ENCODE peak calls at places on chromosomes 4 and X, in seven cellular contexts. V is brain microvascular endothelial cell, Z is sigmoid colon, M is mammary epithelial cell, I is dorsolateral prefrontal cortex, G is BJ, N is fibroblast of lung. J is an unnamed sample. For H3K27me3, the result is how much of the 10 kb centered on the place peaks cover.

GRCh38 chr4:174423257-174423944 is 98.9 kb downstream of the HPGD start:
- DNase-seq in G (no peak), M (peak), Z (no peak), N (peak), V (peak), I (no peak), J (peak)

GRCh38 chr4:189124149-189124758 is 816.4 kb upstream of the FRG1 start:
- DNase-seq in Z (no peak), G (no peak), N (peak), M (peak), I (peak), V (peak), J (no peak)

GRCh38 chr4:336099-336892 is 1.3 kb upstream of the ZNF141 start:
- DNase-seq in Z (peak), M (no peak), V (no peak), N (no peak), I (no peak), G (no peak), J (peak)

GRCh38 chrX:47610506-47610905 is 9.2 kb downstream of the SYN1 start:
- DNase-seq in V (no peak), I (no peak), N (no peak), Z (no peak), G (no peak), M (no peak), J (no peak)

GRCh38 chrX:40867352-40867751 is 132.0 kb upstream of the MED14 start:
- DNase-seq in I (no peak), N (peak), M (peak), Z (no peak), V (no peak), G (no peak), J (no peak)

GRCh38 chr4:184234155-184234554 is 16.5 kb upstream of the ENPP6 start:
- DNase-seq in M (no peak), Z (no peak), I (no peak), V (no peak), G (no peak), N (no peak), J (no peak)

GRCh38 chrX:41332408-41332987 is 1.5 kb upstream of the DDX3X start:
- DNase-seq in G (no peak), N (peak), V (peak), Z (peak), M (no peak), I (no peak), J (no peak)

GRCh38 chrX:154734101-154734781 is 16.6 kb downstream of the GAB3 start:
- DNase-seq in V (peak), G (no peak), Z (no peak), M (peak), N (peak), I (no peak), J (no peak)

GRCh38 chr4:54152846-54153600 is 53.1 kb downstream of the GSX2 start:
- DNase-seq in Z (no peak), M (peak), G (peak), N (peak), I (no peak), V (peak), J (no peak)

GRCh38 chr4:74127745-74128144 is 28.8 kb upstream of the CXCL2 start:
- DNase-seq in Z (no peak), G (no peak), M (no peak), I (no peak), V (no peak), N (peak), J (no peak)

GRCh38 chrX:23821847-23822246 is 38.9 kb downstream of the SAT1 start:
- DNase-seq in Z (no peak), M (no peak), G (no peak), I (no peak), V (no peak), N (no peak), J (no peak)

GRCh38 chrX:63506320-63506719 is 155.2 kb upstream of the SPIN4 start:
- DNase-seq in V (no peak), I (no peak), Z (no peak), M (peak), N (peak), G (no peak), J (no peak)

GRCh38 chrX:37701588-37701987 is 16.0 kb downstream of the XK start:
- DNase-seq in I (no peak), M (no peak), V (no peak), N (no peak), Z (no peak), G (no peak), J (no peak)

GRCh38 chrX:153783378-153784013 is 2.7 kb downstream of the SRPK3 start:
- DNase-seq in N (no peak), Z (no peak), I (no peak), V (no peak), M (no peak), G (no peak), J (no peak)

GRCh38 chrX:20414781-20415445 is 148.2 kb upstream of the RPS6KA3 start:
- DNase-seq in V (no peak), I (no peak), G (no peak), M (no peak), Z (no peak), N (peak), J (no peak)

GRCh38 chrX:4240541-4241194 is 527.2 kb upstream of the PRKX start:
- DNase-seq in I (no peak), M (no peak), N (no peak), Z (no peak), V (no peak), G (no peak), J (no peak)

GRCh38 chrX:121308276-121308805 is 260.9 kb downstream of the GLUD2 start:
- DNase-seq in V (peak), Z (no peak), N (peak), M (peak), I (peak), G (peak), J (peak)

GRCh38 chr4:145301386-145302080 is 121.1 kb upstream of the OTUD4 start:
- DNase-seq in M (peak), Z (no peak), V (no peak), G (no peak), I (no peak), N (peak), J (no peak)

GRCh38 chrX:63784902-63785692 is at the start of gene ARHGEF9:
- DNase-seq in N (peak), Z (peak), M (no peak), I (peak), V (no peak), G (no peak), J (peak)

GRCh38 chrX:129649268-129650182 is 5.2 kb downstream of the APLN start:
- DNase-seq in Z (no peak), I (no peak), N (peak), V (peak), M (no peak), G (no peak), J (no peak)

GRCh38 chr4:53783208-53783859 is 192.0 kb upstream of the LNX1 start:
- DNase-seq in V (no peak), N (no peak), Z (no peak), G (no peak), M (no peak), I (no peak), J (no peak)

GRCh38 chr4:170109586-170110289 is 20.0 kb upstream of the AADAT start:
- DNase-seq in Z (no peak), I (no peak), N (peak), G (peak), V (no peak), M (peak), J (no peak)

GRCh38 chr4:100311181-100311580 is 120.9 kb upstream of the DDIT4L start:
- DNase-seq in M (peak), N (no peak), I (no peak), Z (no peak), G (no peak), V (no peak), J (no peak)

GRCh38 chrX:130497531-130497930 is 95.7 kb downstream of the RBMX2 start:
- DNase-seq in Z (no peak), I (peak), G (no peak), V (no peak), M (no peak), N (no peak), J (no peak)

GRCh38 chr4:53592686-53593641 is 1.7 kb upstream of the LNX1 start:
- DNase-seq in V (no peak), N (peak), M (peak), G (no peak), I (no peak), Z (no peak), J (no peak)

GRCh38 chrX:53262918-53263394 is 18.4 kb downstream of the IQSEC2 start:
- DNase-seq in I (no peak), M (peak), G (no peak), Z (no peak), V (peak), N (peak), J (no peak)

GRCh38 chr4:111793686-111794085 is 351.6 kb upstream of the FAM241A start:
- DNase-seq in Z (no peak), I (no peak), M (no peak), N (no peak), G (no peak), V (no peak), J (no peak)

GRCh38 chrX:110561036-110561435 is 202.4 kb downstream of the RTL9 start:
- DNase-seq in M (no peak), I (no peak), N (peak), Z (no peak), V (no peak), G (no peak), J (no peak)

GRCh38 chr4:78954048-78954666 is 14.9 kb upstream of the PAQR3 start:
- DNase-seq in Z (no peak), I (no peak), N (no peak), M (no peak), V (no peak), G (no peak), J (no peak)

GRCh38 chrX:47145408-47146120 is 543 bp downstream of the RBM10 start:
- DNase-seq in N (no peak), G (no peak), M (no peak), I (no peak), Z (peak), V (no peak), J (no peak)

GRCh38 chr4:189059996-189060570 is 880.6 kb upstream of the FRG1 start:
- DNase-seq in N (no peak), V (no peak), I (no peak), G (no peak), Z (no peak), M (no peak), J (no peak)

GRCh38 chr4:121943941-121944340 is 7.9 kb downstream of the TRPC3 start:
- DNase-seq in M (no peak), N (no peak), G (no peak), I (no peak), V (no peak), Z (no peak), J (no peak)
- TF ChIP-seq CTCF in M (no peak), N (peak), G (peak), I (no peak), V (peak), Z (no peak), J (peak)

GRCh38 chr4:110611968-110612447 is 10.9 kb downstream of the PITX2 start:
- DNase-seq in I (no peak), V (no peak), G (no peak), Z (no peak), M (no peak), N (no peak), J (no peak)

GRCh38 chr4:110610620-110610939 is 12.3 kb downstream of the PITX2 start:
- DNase-seq in V (no peak), Z (no peak), M (no peak), G (no peak), N (no peak), I (no peak), J (no peak)

GRCh38 chr4:110609044-110609750 is 13.7 kb downstream of the PITX2 start:
- DNase-seq in Z (no peak), M (no peak), I (no peak), V (no peak), N (no peak), G (no peak), J (no peak)

GRCh38 chr4:110612631-110613269 is 10.1 kb downstream of the PITX2 start:
- DNase-seq in V (no peak), I (no peak), M (no peak), N (no peak), Z (no peak), G (no peak), J (no peak)

DNA sequence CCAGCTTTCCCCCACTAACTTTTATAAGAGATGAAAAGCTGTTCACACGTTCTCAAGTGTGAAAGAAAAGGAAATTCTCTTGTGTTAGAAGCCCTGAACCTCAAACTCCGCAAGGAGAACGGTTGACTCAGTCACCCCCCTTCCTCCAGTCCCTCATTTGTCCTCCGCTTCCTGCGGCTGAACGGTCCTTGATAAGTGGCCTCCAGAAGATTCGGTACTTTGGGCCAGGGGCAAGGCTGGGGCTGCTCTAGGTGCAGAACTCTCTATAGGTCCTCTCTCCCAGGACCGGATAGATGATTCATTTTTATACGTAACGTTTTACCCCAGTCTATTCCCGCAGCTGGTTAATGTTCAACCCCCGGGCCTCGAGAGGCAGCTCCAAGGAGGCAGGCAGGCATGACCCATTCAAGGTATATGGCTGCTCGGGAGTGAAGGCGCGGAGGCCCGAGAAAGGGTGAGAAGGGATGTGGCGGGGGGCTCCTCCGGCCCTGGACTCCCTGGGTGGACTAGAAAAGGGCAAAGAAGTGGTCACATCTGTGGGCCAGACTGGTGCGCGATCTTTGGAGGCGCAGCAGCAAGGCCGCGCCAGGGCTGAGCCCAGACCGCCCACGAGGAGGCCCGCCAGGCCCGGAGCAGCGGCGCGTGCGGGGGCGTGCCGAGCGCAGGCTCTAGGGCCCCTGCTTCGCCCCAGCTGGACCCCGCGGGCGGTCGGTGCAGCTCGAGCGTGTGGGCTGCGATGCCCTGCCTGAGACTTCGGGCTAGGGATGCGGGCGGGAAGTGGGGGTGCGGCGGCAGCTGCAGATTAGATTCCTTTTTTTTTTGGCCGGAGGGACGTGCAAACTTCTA is 11.7 kb downstream of the PITX2 start:
- DNase-seq in I (no peak), V (no peak), M (no peak), N (no peak), G (no peak), Z (no peak), J (no peak)
- H3K27me3 ChIP-seq in I (half or more), V (half or more), M (half or more), N (half or more), G (under half), Z (half or more), J (under half)

GRCh38 chr4:123547167-123547817 is 150.7 kb downstream of the SPRY1 start:
- DNase-seq in N (no peak), Z (no peak), I (no peak), M (peak), V (no peak), G (no peak), J (no peak)
- H3K4me3 ChIP-seq in N (no peak), Z (no peak), I (no peak), M (no peak), V (no peak), G (no peak), J (no peak)

GRCh38 chr4:38723726-38724506 is 58.9 kb downstream of the TLR10 start:
- DNase-seq in I (no peak), Z (no peak), G (no peak), V (no peak), M (no peak), N (peak), J (no peak)

GRCh38 chr4:38730830-38731646 is 51.8 kb downstream of the TLR10 start:
- DNase-seq in N (peak), Z (peak), M (peak), I (peak), G (peak), V (peak), J (peak)

GRCh38 chr4:38730493-38730829 is 52.3 kb downstream of the TLR10 start:
- DNase-seq in N (no peak), Z (no peak), I (no peak), G (no peak), V (no peak), M (no peak), J (no peak)

GRCh38 chr4:38724507-38724808 is 58.3 kb downstream of the TLR10 start:
- DNase-seq in V (no peak), N (no peak), M (no peak), I (no peak), Z (no peak), G (no peak), J (no peak)

GRCh38 chr4:38728651-38729141 is 54.1 kb downstream of the TLR10 start:
- DNase-seq in Z (no peak), I (no peak), N (no peak), V (no peak), M (peak), G (no peak), J (no peak)
- TF ChIP-seq CTCF in Z (no peak), I (no peak), N (no peak), V (peak), M (peak), G (no peak), J (no peak)

J was measured in GM06990.